ENCODE peak calls at places on chromosomes 7 and 10, in five cellular contexts. R is H1, X is ovary, Z is HepG2, E is gastrocnemius medialis. P is an unnamed sample.

GRCh38 chr7:44072364-44073231 is 7.2 kb upstream of the PGAM2 start:
- DNase-seq in R (peak; percentile 65), X (peak; percentile 83), Z (peak; percentile 76), E (peak; percentile 77), P (no peak)

GRCh38 chr7:127629268-127629854 is 11.4 kb upstream of the PAX4 start:
- DNase-seq in R (peak; percentile 80), X (no peak), Z (peak; percentile 33), E (no peak), P (no peak)

GRCh38 chr7:129095258-129095657 is 40.3 kb upstream of the TNPO3 start:
- DNase-seq in R (no peak), X (no peak), Z (no peak), E (no peak), P (no peak)

GRCh38 chr10:29039659-29040309 is 249.1 kb upstream of the LYZL1 start:
- DNase-seq in R (no peak), X (no peak), Z (no peak), E (no peak), P (no peak)

GRCh38 chr7:1079546-1079945 is 8.4 kb upstream of the GPER1 start:
- DNase-seq in R (no peak), X (no peak), Z (no peak), E (no peak), P (no peak)

GRCh38 chr10:81920213-81920829 is 45.3 kb downstream of the NRG3 start:
- DNase-seq in R (no peak), X (no peak), Z (no peak), E (no peak), P (no peak)

GRCh38 chr7:46654546-46655443 is 733.7 kb upstream of the IGFBP3 start:
- DNase-seq in R (no peak), X (no peak), Z (no peak), E (no peak), P (no peak)

GRCh38 chr7:1858435-1859265 is 188.6 kb downstream of the ELFN1 start:
- DNase-seq in R (no peak), X (no peak), Z (no peak), E (no peak), P (no peak)

GRCh38 chr10:104049497-104050250 is 36.0 kb downstream of the COL17A1 start:
- DNase-seq in R (no peak), X (no peak), Z (no peak), E (no peak), P (no peak)

GRCh38 chr10:87752571-87752970 is 65.5 kb downstream of the ATAD1 start:
- DNase-seq in R (no peak), X (no peak), Z (no peak), E (no peak), P (no peak)

GRCh38 chr10:89805599-89806013 is 104.2 kb downstream of the KIF20B start:
- DNase-seq in R (no peak), X (no peak), Z (no peak), E (no peak), P (no peak)

GRCh38 chr10:7317799-7318446 is 92.9 kb downstream of the SFMBT2 start:
- DNase-seq in R (no peak), X (no peak), Z (no peak), E (no peak), P (no peak)

GRCh38 chr10:29603516-29603915 is 31.3 kb downstream of the SVIL start:
- DNase-seq in R (no peak), X (no peak), Z (no peak), E (no peak), P (no peak)

GRCh38 chr10:97822261-97822687 is 27.4 kb upstream of the GOLGA7B start:
- DNase-seq in R (no peak), X (no peak), Z (no peak), E (peak; percentile 91), P (no peak)

GRCh38 chr10:114499630-114500190 is 95.4 kb upstream of the AFAP1L2 start:
- DNase-seq in R (no peak), X (no peak), Z (no peak), E (no peak), P (peak; percentile 71)

GRCh38 chr7:141268614-141269013 is 194.8 kb downstream of the TMEM178B start:
- DNase-seq in R (no peak), X (no peak), Z (peak; percentile 56), E (no peak), P (no peak)

GRCh38 chr7:112144284-112145059 is 61.7 kb downstream of the DOCK4 start:
- DNase-seq in R (no peak), X (peak; percentile 27), Z (no peak), E (no peak), P (no peak)

GRCh38 chr10:101840741-101841453 is 2.7 kb downstream of the KCNIP2 start:
- DNase-seq in R (no peak), X (peak; percentile 73), Z (peak; percentile 62), E (peak; percentile 60), P (peak; percentile 94)

GRCh38 chr7:142657376-142657775 is 91.9 kb upstream of the PRSS1 start:
- DNase-seq in R (no peak), X (no peak), Z (no peak), E (no peak), P (no peak)

DNA sequence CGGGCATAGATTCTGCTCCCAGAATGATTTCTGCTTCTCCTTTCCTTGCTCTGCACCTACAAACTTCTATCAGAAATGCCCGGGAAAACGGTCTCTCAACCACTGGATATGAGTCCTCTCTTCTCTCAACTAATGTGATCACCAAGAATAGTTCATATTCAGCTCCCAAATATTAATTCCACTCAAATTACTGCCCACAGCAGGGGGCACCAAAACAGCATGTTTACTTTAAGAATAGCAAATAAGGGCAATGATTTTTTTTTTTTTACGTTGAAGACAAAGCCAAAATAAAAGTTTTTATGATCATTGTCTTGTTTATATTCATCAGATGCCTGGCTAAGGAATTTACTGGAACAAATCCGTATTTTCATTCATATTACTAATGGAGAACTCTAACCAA is 94.9 kb upstream of the PRSS1 start:
- DNase-seq in R (no peak), X (no peak), Z (no peak), E (no peak), P (no peak)
- TF ChIP-seq CTCF in R (no peak), X (no peak), Z (no peak), E (no peak), P (no peak)

GRCh38 chr7:64883113-64883905 is 19.8 kb upstream of the ZNF273 start:
- DNase-seq in R (no peak), X (no peak), Z (no peak), E (no peak), P (peak; percentile 20)

GRCh38 chr7:64879800-64880199 is 23.3 kb upstream of the ZNF273 start:
- DNase-seq in R (no peak), X (no peak), Z (no peak), E (no peak), P (peak; percentile 78)

GRCh38 chr7:64882341-64883112 is 20.5 kb upstream of the ZNF273 start:
- DNase-seq in R (peak; percentile 46), X (peak; percentile 47), Z (no peak), E (peak; percentile 58), P (peak; percentile 54)

GRCh38 chr7:64880322-64881297 is 22.5 kb upstream of the ZNF273 start:
- DNase-seq in R (no peak), X (no peak), Z (no peak), E (no peak), P (peak; percentile 13)

DNA sequence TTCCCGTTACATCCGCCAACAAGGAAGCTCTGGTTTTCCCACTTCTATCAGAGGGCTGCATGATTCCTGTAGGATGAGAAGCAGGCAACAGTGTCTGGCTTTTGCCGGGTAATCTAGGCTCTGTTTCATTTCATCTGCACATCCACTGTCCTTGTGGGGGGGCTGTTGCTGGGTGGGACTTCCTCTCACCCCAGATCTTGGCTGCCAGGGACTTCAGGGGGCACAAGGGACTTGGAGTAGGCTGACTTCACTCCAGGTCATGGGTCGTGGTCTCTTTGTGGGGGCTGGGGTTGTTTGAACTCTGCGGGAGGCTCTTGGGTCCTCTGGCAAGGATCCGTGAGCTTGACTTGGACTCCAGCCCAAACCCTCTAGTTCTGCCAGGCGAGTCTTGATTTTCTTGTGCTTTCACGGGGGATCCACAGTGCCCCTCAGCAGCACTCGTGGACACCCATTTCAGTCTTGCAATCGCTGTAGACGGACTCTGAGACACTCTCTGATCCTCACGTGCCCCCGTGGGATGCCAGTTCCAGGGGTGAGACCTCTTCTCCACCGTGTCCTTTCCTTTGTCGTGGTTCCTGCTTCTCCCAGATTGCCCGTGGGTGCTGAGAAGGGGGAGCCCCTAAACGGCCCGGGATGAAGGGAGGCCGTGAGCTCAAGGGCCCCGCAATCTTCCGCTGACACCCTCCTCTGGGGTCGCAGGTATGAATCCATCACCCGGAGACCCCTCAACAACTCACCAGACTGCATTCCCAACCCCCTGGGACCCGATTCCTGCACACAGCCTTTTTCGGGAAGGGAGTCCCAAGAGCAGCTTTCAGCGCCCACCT is 21.4 kb upstream of the ZNF273 start:
- DNase-seq in R (no peak), X (no peak), Z (no peak), E (no peak), P (peak; percentile 14)
- H3K4me3 ChIP-seq in R (no peak overlapping the region), X (no peak overlapping the region), Z (no peak overlapping the region), E (peak overlapping the region; percentile 61), P (no peak overlapping the region)

GRCh38 chr10:95290801-95291633 is at the start of gene PDLIM1:
- DNase-seq in R (no peak), X (peak; percentile 42), Z (peak; percentile 55), E (peak; percentile 74), P (peak; percentile 58)
- TF ChIP-seq POLR2A in R (no peak), X (no peak), Z (peak; percentile 56), E (peak; percentile 93), P (no peak)

DNA sequence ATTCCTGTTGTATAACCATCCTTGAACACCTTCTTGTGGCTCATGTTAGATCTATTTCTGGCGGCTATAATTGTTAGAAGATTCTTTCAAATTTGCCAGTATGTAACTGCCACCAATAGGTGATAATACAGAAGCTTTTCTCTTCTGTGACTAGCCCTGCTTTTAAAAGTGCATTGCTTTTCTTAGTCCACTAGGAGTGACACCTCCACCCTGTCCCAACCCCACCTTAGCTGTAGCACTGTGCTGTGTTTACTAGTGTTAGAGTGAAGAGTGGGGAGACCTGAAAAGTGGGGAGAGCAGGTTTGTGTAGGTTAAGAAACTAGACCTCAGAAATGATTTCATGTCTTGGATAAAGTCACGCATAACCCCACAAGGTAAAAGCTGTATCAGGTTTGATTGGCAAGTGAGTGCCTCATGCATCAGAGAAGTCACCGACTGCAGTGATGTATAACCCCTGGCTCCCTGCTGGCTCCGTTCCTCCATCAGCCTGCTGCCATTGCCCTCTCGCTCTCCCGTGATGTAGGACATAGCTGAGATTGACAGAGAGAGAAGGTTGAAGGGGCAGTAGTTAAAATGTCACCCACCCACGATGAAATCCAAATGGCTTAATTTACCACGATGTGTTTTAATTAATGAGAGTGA is 12.5 kb downstream of the NPVF start:
- DNase-seq in R (no peak), X (no peak), Z (no peak), E (no peak), P (no peak)
- TF ChIP-seq CTCF in R (no peak), X (no peak), Z (no peak), E (no peak), P (no peak)

GRCh38 chr10:14736043-14736442 is 38.7 kb downstream of the FAM107B start:
- DNase-seq in R (no peak), X (no peak), Z (no peak), E (no peak), P (no peak)
- H3K4me3 ChIP-seq in R (no peak overlapping the region), X (no peak overlapping the region), Z (no peak overlapping the region), E (no peak overlapping the region), P (no peak overlapping the region)

GRCh38 chr7:27095897-27096755 is at the start of gene HOXA1:
- DNase-seq in R (no peak), X (peak; percentile 75), Z (peak; percentile 48), E (peak; percentile 55), P (peak; percentile 94)
- TF ChIP-seq POLR2A in R (no peak), X (no peak), Z (no peak), E (peak; percentile 59), P (no peak)

P was measured in lower leg skin.